ENCODE peak calls at places on chromosomes 2 and 18, in eight cellular contexts. F, N, M, O, Q, H, J and K are unnamed samples.

GRCh38 chr2:98508690-98509054 is 64.0 kb downstream of the INPP4A start:
- DNase-seq in Q (peak; percentile 82), N (no peak), H (no peak), O (peak; percentile 73), M (no peak), F (no peak), J (peak; percentile 53), K (peak; percentile 36)

GRCh38 chr2:152730591-152731333 is 12.3 kb downstream of the ARL6IP6 start:
- DNase-seq in J (no peak), Q (no peak), M (no peak), O (no peak), N (no peak), H (no peak), F (no peak), K (peak; percentile 52)

GRCh38 chr2:133837441-133838090 is 269.3 kb upstream of the NCKAP5 start:
- DNase-seq in Q (no peak), H (no peak), M (no peak), F (no peak), O (peak; percentile 91), N (no peak), J (no peak), K (no peak)

GRCh38 chr2:44746856-44747612 is 194.5 kb upstream of the SIX3 start:
- DNase-seq in Q (no peak), O (no peak), J (no peak), N (no peak), H (peak; percentile 31), F (no peak), M (peak; percentile 27), K (no peak)

GRCh38 chr2:207746131-207746530 is 23.6 kb downstream of the FZD5 start:
- DNase-seq in J (peak; percentile 28), N (peak; percentile 46), F (peak; percentile 70), Q (no peak), M (peak; percentile 49), H (peak; percentile 87), O (peak; percentile 79), K (no peak)

GRCh38 chr18:3179430-3180089 is 40.2 kb downstream of the MYOM1 start:
- DNase-seq in F (peak; percentile 53), M (no peak), O (no peak), J (no peak), H (peak; percentile 13), Q (no peak), N (no peak), K (no peak)

GRCh38 chr2:143313861-143314260 is 184.6 kb downstream of the ARHGAP15 start:
- DNase-seq in M (no peak), F (no peak), J (no peak), O (no peak), N (no peak), H (no peak), Q (no peak), K (no peak)

GRCh38 chr2:221997100-221997499 is 301.7 kb downstream of the PAX3 start:
- DNase-seq in M (no peak), O (peak; percentile 89), H (no peak), J (no peak), Q (no peak), F (no peak), N (no peak), K (no peak)

GRCh38 chr2:233571462-233571861 is 4.9 kb upstream of the USP40 start:
- DNase-seq in F (no peak), N (no peak), H (no peak), Q (no peak), O (no peak), M (no peak), J (no peak), K (no peak)

GRCh38 chr2:112075490-112076260 is 20.6 kb downstream of the TMEM87B start:
- DNase-seq in J (no peak), Q (no peak), H (no peak), O (peak; percentile 29), M (no peak), F (no peak), N (no peak), K (no peak)

GRCh38 chr2:60531638-60532216 is 21.7 kb downstream of the BCL11A start:
- DNase-seq in Q (peak; percentile 55), M (no peak), J (no peak), F (no peak), N (no peak), O (no peak), H (peak; percentile 72), K (no peak)

GRCh38 chr2:124286089-124286783 is 261.1 kb downstream of the CNTNAP5 start:
- DNase-seq in H (no peak), O (no peak), F (no peak), J (no peak), M (no peak), N (no peak), Q (no peak), K (no peak)

GRCh38 chr18:75226301-75226955 is 15.8 kb downstream of the TSHZ1 start:
- DNase-seq in F (no peak), O (peak; percentile 18), M (no peak), H (no peak), Q (no peak), J (no peak), N (no peak), K (no peak)

GRCh38 chr2:182767578-182767977 is 51.5 kb downstream of the DNAJC10 start:
- DNase-seq in F (no peak), N (no peak), M (no peak), O (peak; percentile 33), J (no peak), H (peak; percentile 42), Q (no peak), K (no peak)

GRCh38 chr2:105875241-105875640 is 130.5 kb downstream of the NCK2 start:
- DNase-seq in M (no peak), Q (no peak), O (no peak), J (no peak), F (no peak), H (no peak), N (no peak), K (no peak)

GRCh38 chr18:34115409-34116081 is 109.2 kb downstream of the NOL4 start:
- DNase-seq in N (no peak), F (no peak), Q (no peak), H (no peak), J (no peak), M (no peak), O (no peak), K (no peak)

GRCh38 chr2:230794472-230794871 is 70.3 kb upstream of the ITM2C start:
- DNase-seq in Q (no peak), J (no peak), H (no peak), O (peak; percentile 19), F (no peak), N (no peak), M (no peak), K (no peak)

GRCh38 chr2:11024010-11024615 is 112.4 kb downstream of the KCNF1 start:
- DNase-seq in H (no peak), N (no peak), M (no peak), J (no peak), Q (no peak), O (no peak), F (no peak), K (no peak)

GRCh38 chr2:144331652-144332355 is 188.1 kb downstream of the ZEB2 start:
- DNase-seq in Q (peak; percentile 83), N (no peak), F (peak; percentile 86), H (peak; percentile 62), M (no peak), O (no peak), J (peak; percentile 66), K (no peak)

GRCh38 chr18:26511339-26512071 is 36.8 kb downstream of the KCTD1 start:
- DNase-seq in M (peak; percentile 23), O (no peak), H (no peak), J (no peak), N (no peak), Q (no peak), F (no peak), K (no peak)

GRCh38 chr2:104788721-104789446 is 65.0 kb upstream of the POU3F3 start:
- DNase-seq in N (no peak), F (no peak), H (peak; percentile 57), O (no peak), Q (no peak), M (no peak), J (no peak), K (no peak)

GRCh38 chr2:42040643-42041277 is 7.1 kb upstream of the PKDCC start:
- DNase-seq in N (no peak), H (peak; percentile 53), O (no peak), F (no peak), M (no peak), Q (no peak), J (no peak), K (no peak)
- TF ChIP-seq CTCF in N (no peak), H (peak; percentile 58), O (peak; percentile 8), F (no peak), M (no peak), Q (no peak), J (no peak), K (no peak)

GRCh38 chr2:200791905-200792304 is 19.8 kb upstream of the BZW1 start:
- DNase-seq in M (no peak), J (no peak), Q (no peak), N (no peak), F (no peak), H (no peak), O (no peak), K (no peak)

GRCh38 chr2:200794143-200794542 is 17.6 kb upstream of the BZW1 start:
- DNase-seq in Q (no peak), O (no peak), N (no peak), M (no peak), F (no peak), J (no peak), H (no peak), K (no peak)

GRCh38 chr2:200796561-200796960 is 15.1 kb upstream of the BZW1 start:
- DNase-seq in O (no peak), M (no peak), J (no peak), F (no peak), Q (no peak), H (no peak), N (no peak), K (no peak)

GRCh38 chr2:200797242-200797770 is 14.4 kb upstream of the BZW1 start:
- DNase-seq in Q (peak; percentile 72), H (no peak), F (no peak), O (peak; percentile 26), M (peak; percentile 83), N (no peak), J (peak; percentile 45), K (no peak)

GRCh38 chr2:200795044-200795443 is 16.7 kb upstream of the BZW1 start:
- DNase-seq in O (no peak), F (no peak), J (peak; percentile 50), H (peak; percentile 36), N (no peak), Q (peak; percentile 68), M (no peak), K (no peak)
- TF ChIP-seq CTCF in O (no peak), F (no peak), J (no peak), H (peak; percentile 29), N (no peak), Q (no peak), M (no peak), K (no peak)

DNA sequence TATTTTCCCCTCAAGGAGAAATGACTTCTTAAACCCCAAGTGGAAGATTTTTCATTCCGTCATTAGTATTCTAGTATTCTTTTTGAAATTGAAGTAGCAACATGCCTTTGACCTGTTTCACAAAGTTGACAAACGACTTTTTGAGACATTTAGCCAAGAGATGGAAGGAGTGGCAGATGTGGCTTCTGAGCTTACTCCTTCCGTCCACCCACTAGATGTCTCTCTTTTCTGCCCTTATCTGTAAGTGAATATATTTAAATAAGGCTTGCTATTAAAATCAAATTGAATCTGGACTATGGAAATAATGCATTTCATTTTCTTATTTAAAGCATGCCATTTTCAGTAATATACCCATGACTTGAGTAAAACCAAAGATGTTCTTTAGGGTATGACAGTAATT is 74.1 kb downstream of the ACTR3 start:
- DNase-seq in F (no peak), M (no peak), O (no peak), H (no peak), N (no peak), J (no peak), Q (no peak), K (no peak)
- TF ChIP-seq CTCF in F (no peak), M (peak; percentile 29), O (peak; percentile 26), H (peak; percentile 10), N (peak; percentile 24), J (no peak), Q (no peak), K (no peak)

GRCh38 chr18:28995319-28995718 is 818.4 kb upstream of the CDH2 start:
- DNase-seq in N (no peak), J (no peak), F (no peak), O (peak; percentile 7), M (no peak), Q (no peak), H (no peak), K (no peak)
- TF ChIP-seq CTCF in N (peak; percentile 42), J (no peak), F (no peak), O (peak; percentile 32), M (peak; percentile 20), Q (no peak), H (peak; percentile 18), K (no peak)